ENCODE peak calls at places on chromosome 9, in four cellular contexts. One of them, this sample, is unnamed.

GRCh38 chr9:18673179-18673578 is 199.2 kb downstream of the ADAMTSL1 start:
- DNase-seq in type B pancreatic cell: no peak
- DNase-seq in NB4: no peak
- DNase-seq in foreskin fibroblast: no peak
- DNase-seq in this sample: no peak

GRCh38 chr9:137984005-137984404 is 106.4 kb downstream of the CACNA1B start:
- DNase-seq in type B pancreatic cell: no peak
- DNase-seq in NB4: no peak
- DNase-seq in foreskin fibroblast: no peak
- DNase-seq in this sample: no peak

GRCh38 chr9:132440769-132441168 is 30.8 kb downstream of the CFAP77 start:
- DNase-seq in type B pancreatic cell: no peak
- DNase-seq in NB4: no peak
- DNase-seq in foreskin fibroblast: no peak
- DNase-seq in this sample: no peak

GRCh38 chr9:132502480-132502879 is 79.9 kb upstream of the BARHL1 start:
- DNase-seq in type B pancreatic cell: no peak
- DNase-seq in NB4: no peak
- DNase-seq in foreskin fibroblast: no peak
- DNase-seq in this sample: no peak

GRCh38 chr9:130128251-130128650 is 44.0 kb upstream of the NCS1 start:
- DNase-seq in type B pancreatic cell: no peak
- DNase-seq in NB4: peak
- DNase-seq in foreskin fibroblast: no peak
- DNase-seq in this sample: no peak

GRCh38 chr9:84701801-84702200 is 32.3 kb downstream of the NTRK2 start:
- DNase-seq in type B pancreatic cell: no peak
- DNase-seq in NB4: no peak
- DNase-seq in foreskin fibroblast: no peak
- DNase-seq in this sample: no peak

GRCh38 chr9:26210338-26210851 is 532.2 kb upstream of the TUSC1 start:
- DNase-seq in type B pancreatic cell: no peak
- DNase-seq in NB4: no peak
- DNase-seq in foreskin fibroblast: peak
- DNase-seq in this sample: no peak

GRCh38 chr9:106994463-106994862 is 131.5 kb downstream of the ZNF462 start:
- DNase-seq in type B pancreatic cell: no peak
- DNase-seq in NB4: no peak
- DNase-seq in foreskin fibroblast: no peak
- DNase-seq in this sample: no peak

GRCh38 chr9:16039988-16040761 is 487.3 kb downstream of the CCDC171 start:
- DNase-seq in type B pancreatic cell: no peak
- DNase-seq in NB4: no peak
- DNase-seq in foreskin fibroblast: no peak
- DNase-seq in this sample: no peak

GRCh38 chr9:68507098-68507795 is 33.4 kb downstream of the TMEM252 start:
- DNase-seq in type B pancreatic cell: no peak
- DNase-seq in NB4: peak
- DNase-seq in foreskin fibroblast: no peak
- DNase-seq in this sample: no peak

GRCh38 chr9:137034039-137034708 is 2.3 kb upstream of the FUT7 start:
- DNase-seq in type B pancreatic cell: no peak
- DNase-seq in NB4: peak
- DNase-seq in foreskin fibroblast: no peak
- DNase-seq in this sample: no peak

GRCh38 chr9:71303351-71303750 is 181.9 kb upstream of the TRPM3 start:
- DNase-seq in type B pancreatic cell: no peak
- DNase-seq in NB4: no peak
- DNase-seq in foreskin fibroblast: no peak
- DNase-seq in this sample: no peak

GRCh38 chr9:129010267-129010975 is 17.7 kb downstream of the SH3GLB2 start:
- DNase-seq in type B pancreatic cell: no peak
- DNase-seq in NB4: no peak
- DNase-seq in foreskin fibroblast: no peak
- DNase-seq in this sample: no peak

GRCh38 chr9:73050887-73051550 is 98.2 kb upstream of the ALDH1A1 start:
- DNase-seq in type B pancreatic cell: no peak
- DNase-seq in NB4: no peak
- DNase-seq in foreskin fibroblast: no peak
- DNase-seq in this sample: no peak

GRCh38 chr9:78958887-78959286 is 612.9 kb upstream of the TLE4 start:
- DNase-seq in type B pancreatic cell: no peak
- DNase-seq in NB4: peak
- DNase-seq in foreskin fibroblast: no peak
- DNase-seq in this sample: no peak
- TF ChIP-seq CTCF in type B pancreatic cell: peak
- TF ChIP-seq CTCF in NB4: peak
- TF ChIP-seq CTCF in foreskin fibroblast: no peak
- TF ChIP-seq CTCF in this sample: no peak

GRCh38 chr9:124868511-124869465 is 6.9 kb downstream of the ARPC5L start:
- DNase-seq in type B pancreatic cell: peak
- DNase-seq in NB4: peak
- DNase-seq in foreskin fibroblast: peak
- DNase-seq in this sample: peak
- TF ChIP-seq CTCF in type B pancreatic cell: no peak
- TF ChIP-seq CTCF in NB4: peak
- TF ChIP-seq CTCF in foreskin fibroblast: no peak
- TF ChIP-seq CTCF in this sample: no peak

DNA sequence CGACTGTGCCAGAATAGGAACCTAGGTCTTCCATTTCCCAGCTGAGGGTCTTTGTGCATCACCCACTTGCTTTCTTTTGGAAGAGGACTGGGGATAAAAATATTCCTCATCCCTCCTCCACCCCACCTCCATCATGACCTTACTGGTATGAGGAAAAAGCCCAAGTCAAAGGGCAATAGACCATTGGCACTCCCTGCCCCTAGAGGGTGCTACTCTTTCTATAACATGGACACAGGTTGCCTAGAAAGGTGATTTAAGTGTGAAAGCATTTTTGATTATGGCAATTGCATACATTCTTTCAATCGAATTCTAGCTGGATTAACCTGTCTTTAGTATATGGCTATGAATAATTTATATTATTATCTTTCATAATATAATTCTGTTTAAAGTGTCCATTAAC is 22.8 kb upstream of the ZNF618 start:
- DNase-seq in type B pancreatic cell: no peak
- DNase-seq in NB4: peak
- DNase-seq in foreskin fibroblast: no peak
- DNase-seq in this sample: no peak
- TF ChIP-seq CTCF in type B pancreatic cell: peak
- TF ChIP-seq CTCF in NB4: peak
- TF ChIP-seq CTCF in foreskin fibroblast: peak
- TF ChIP-seq CTCF in this sample: no peak

GRCh38 chr9:122005597-122005996 is 87.5 kb downstream of the TTLL11 start:
- DNase-seq in type B pancreatic cell: peak
- DNase-seq in NB4: no peak
- DNase-seq in foreskin fibroblast: peak
- DNase-seq in this sample: no peak
- TF ChIP-seq CTCF in type B pancreatic cell: peak
- TF ChIP-seq CTCF in NB4: peak
- TF ChIP-seq CTCF in foreskin fibroblast: peak
- TF ChIP-seq CTCF in this sample: no peak

DNA sequence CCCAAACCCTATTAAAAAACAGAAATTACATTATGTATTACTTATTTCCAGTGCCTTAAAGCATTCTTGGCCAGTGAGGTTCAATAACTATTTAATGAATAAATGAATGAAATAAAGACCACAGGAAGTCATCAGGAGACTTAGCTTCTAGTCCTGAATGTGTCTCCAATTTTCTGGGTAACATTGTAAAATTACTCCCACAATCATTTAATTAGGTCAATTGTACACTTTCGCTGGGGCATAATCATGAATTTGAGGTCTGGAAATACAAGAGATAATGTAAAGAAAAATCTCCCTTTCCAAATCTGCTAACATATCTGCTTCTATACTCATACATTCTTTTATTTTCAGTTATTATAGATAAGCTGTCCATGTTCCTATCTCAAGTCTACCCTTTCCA is 199.2 kb downstream of the TLR4 start:
- DNase-seq in type B pancreatic cell: no peak
- DNase-seq in NB4: no peak
- DNase-seq in foreskin fibroblast: no peak
- DNase-seq in this sample: no peak
- TF ChIP-seq CTCF in type B pancreatic cell: no peak
- TF ChIP-seq CTCF in NB4: no peak
- TF ChIP-seq CTCF in foreskin fibroblast: no peak
- TF ChIP-seq CTCF in this sample: no peak

DNA sequence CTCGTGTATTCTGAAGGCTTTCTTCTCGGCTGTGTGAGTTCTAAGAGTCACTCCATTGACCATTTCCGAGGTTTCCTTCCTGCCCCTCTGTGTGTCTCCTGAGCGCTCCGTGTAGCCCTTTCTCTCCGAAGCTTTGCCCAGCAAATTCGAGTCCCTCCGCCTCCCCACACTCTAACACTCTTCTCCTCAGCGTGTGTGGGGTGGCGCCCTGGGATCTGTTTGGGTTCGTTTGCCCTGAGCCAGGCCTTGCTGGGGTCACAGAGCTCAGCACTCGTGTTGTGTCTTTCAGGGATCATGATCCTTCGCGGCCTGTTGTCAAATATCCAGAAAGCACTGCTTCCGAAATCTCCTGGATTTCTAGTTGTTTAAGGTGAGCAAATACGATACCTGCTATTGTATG is 5.6 kb upstream of the PAEP start:
- DNase-seq in type B pancreatic cell: peak
- DNase-seq in NB4: no peak
- DNase-seq in foreskin fibroblast: no peak
- DNase-seq in this sample: no peak
- TF ChIP-seq CTCF in type B pancreatic cell: no peak
- TF ChIP-seq CTCF in NB4: no peak
- TF ChIP-seq CTCF in foreskin fibroblast: no peak
- TF ChIP-seq CTCF in this sample: no peak

DNA sequence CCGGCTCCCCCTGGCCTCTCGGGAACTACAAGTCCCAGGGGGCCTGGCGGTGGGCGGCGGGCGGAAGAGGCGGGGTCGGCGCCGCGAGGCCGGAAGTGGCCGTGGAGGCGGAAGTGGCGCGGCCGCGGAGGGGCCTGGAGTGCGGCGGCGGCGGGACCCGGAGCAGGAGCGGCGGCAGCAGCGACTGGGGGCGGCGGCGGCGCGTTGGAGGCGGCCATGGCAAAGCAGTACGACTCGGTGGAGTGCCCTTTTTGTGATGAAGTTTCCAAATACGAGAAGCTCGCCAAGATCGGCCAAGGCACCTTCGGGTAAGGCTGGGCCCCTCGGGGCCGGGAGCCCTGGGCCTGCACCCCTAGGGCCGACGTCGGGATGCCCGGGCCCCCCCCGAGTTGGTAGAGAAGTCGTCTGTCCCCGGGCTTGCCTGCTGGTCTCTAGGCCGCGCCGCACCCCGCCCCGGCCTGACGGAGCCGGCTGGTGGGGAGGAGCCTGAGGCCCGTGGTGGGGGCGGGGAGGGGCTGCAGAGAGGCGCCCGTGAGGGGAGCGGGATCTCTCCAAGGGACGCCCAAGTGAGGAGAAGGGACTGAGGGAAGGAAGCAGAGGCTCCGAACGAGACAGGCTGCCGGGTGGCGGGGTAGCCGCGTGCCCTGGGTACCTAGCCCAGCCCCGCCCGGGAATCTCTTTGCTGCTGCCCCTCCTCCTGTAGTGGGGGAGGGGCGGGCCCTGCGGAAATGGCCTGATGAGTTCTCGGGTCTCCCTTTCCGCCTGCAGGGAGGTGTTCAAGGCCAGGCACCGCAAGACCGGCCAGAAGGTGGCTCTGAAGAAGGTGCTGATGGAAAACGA is at the start of gene CDK9:
- DNase-seq in type B pancreatic cell: peak
- DNase-seq in NB4: peak
- DNase-seq in foreskin fibroblast: peak
- DNase-seq in this sample: peak
- TF ChIP-seq CTCF in type B pancreatic cell: no peak
- TF ChIP-seq CTCF in NB4: no peak
- TF ChIP-seq CTCF in foreskin fibroblast: no peak
- TF ChIP-seq CTCF in this sample: no peak

GRCh38 chr9:134163374-134164196 is 779 bp downstream of the RNU6ATAC start:
- DNase-seq in type B pancreatic cell: no peak
- DNase-seq in NB4: peak
- DNase-seq in foreskin fibroblast: peak
- DNase-seq in this sample: peak
- TF ChIP-seq CTCF in type B pancreatic cell: peak
- TF ChIP-seq CTCF in NB4: no peak
- TF ChIP-seq CTCF in foreskin fibroblast: peak
- TF ChIP-seq CTCF in this sample: peak

DNA sequence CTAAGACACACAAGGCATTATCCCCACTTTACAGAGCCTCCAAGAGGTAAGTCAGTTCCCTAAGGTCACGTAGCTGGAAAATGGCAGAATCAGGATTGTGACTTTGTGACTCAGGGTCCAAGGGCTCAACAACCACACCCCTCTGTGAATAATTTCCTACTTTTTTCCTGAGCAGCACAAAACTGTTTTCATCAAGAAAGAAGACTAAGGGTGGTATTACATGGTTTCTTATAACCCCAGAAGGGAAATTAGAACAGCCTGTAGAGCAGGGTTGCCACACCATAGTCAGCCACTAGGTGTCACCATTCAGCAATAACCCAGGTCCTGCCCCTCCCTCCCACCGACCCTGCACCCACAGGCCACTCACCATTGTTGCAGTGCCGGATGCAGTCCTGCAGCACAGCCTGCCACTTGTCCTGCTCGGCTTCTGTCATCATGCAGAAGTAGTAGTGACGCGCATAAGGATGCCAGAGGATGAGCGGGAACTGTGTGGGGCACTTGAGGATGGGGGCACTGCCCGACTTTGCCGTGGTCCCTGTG is 72.1 kb downstream of the LRSAM1 start:
- DNase-seq in type B pancreatic cell: no peak
- DNase-seq in NB4: peak
- DNase-seq in foreskin fibroblast: peak
- DNase-seq in this sample: no peak
- TF ChIP-seq CTCF in type B pancreatic cell: peak
- TF ChIP-seq CTCF in NB4: peak
- TF ChIP-seq CTCF in foreskin fibroblast: peak
- TF ChIP-seq CTCF in this sample: no peak

This sample was measured in omental fat pad.